ENCODE peak calls at places on chromosomes 12 and 14, in ten cellular contexts. M is nucleus accumbens; T is T-helper 2 cell; I is Caki2; R is tibial artery; Y is activated T-cell treated with anti-CD3 and anti-CD28 coated beads, Interleukin-2, amount 50 U/mL, for 72 hours; D is stimulated activated CD4-positive, alpha-beta T cell treated with anti-CD3 and anti-CD28 coated beads, Interleukin-4, amount 100 ng/mL, for 48 hours; G is adipocyte; Z is neural progenitor cell; A is Calu3. L is an unnamed sample.

GRCh38 chr12:99418379-99418778 is 229.2 kb upstream of the GARIN6 start:
- DNase-seq in D (no peak), R (no peak), T (no peak), M (no peak), Y (no peak), G (no peak), I (no peak), A (no peak), Z (no peak), L (no peak)

GRCh38 chr14:75861161-75861621 is 120.6 kb downstream of the TGFB3 start:
- DNase-seq in I (peak; percentile 0), A (no peak), G (peak; percentile 73), T (no peak), M (no peak), Y (no peak), R (no peak), Z (no peak), D (no peak), L (no peak)

GRCh38 chr12:116691205-116691604 is 46.7 kb downstream of the SPRING1 start:
- DNase-seq in D (no peak), I (no peak), M (no peak), R (no peak), Y (no peak), Z (no peak), A (no peak), T (no peak), G (no peak), L (no peak)

GRCh38 chr14:50668008-50668851 is at the start of gene SAV1:
- DNase-seq in R (peak; percentile 82), I (peak; percentile 81), M (peak; percentile 73), A (peak; percentile 85), Z (peak; percentile 94), Y (peak; percentile 67), D (peak; percentile 39), T (peak; percentile 27), G (peak; percentile 94), L (peak; percentile 57)

GRCh38 chr12:40158592-40159111 is 52.8 kb upstream of the SLC2A13 start:
- DNase-seq in M (no peak), I (no peak), T (no peak), G (peak; percentile 63), R (peak; percentile 33), A (no peak), D (no peak), Y (no peak), Z (no peak), L (no peak)

GRCh38 chr14:100144996-100145646 is 14.3 kb downstream of the DEGS2 start:
- DNase-seq in Z (no peak), M (no peak), Y (no peak), T (no peak), R (no peak), G (no peak), A (peak; percentile 56), D (no peak), I (no peak), L (no peak)

GRCh38 chr12:116411977-116412376 is 134.5 kb upstream of the MED13L start:
- DNase-seq in T (no peak), A (no peak), I (no peak), Y (no peak), R (no peak), M (no peak), Z (no peak), D (no peak), G (no peak), L (no peak)

GRCh38 chr12:44029194-44029593 is 193.3 kb downstream of the TMEM117 start:
- DNase-seq in Y (no peak), M (no peak), Z (no peak), I (no peak), R (no peak), G (no peak), T (no peak), A (no peak), D (no peak), L (no peak)

GRCh38 chr12:3602488-3602887 is 111.5 kb downstream of the PRMT8 start:
- DNase-seq in I (no peak), M (no peak), Y (no peak), A (no peak), R (no peak), G (no peak), Z (no peak), T (no peak), D (no peak), L (no peak)

GRCh38 chr14:104350463-104351185 is 212.2 kb downstream of the KIF26A start:
- DNase-seq in R (peak; percentile 3), Y (no peak), A (no peak), G (peak; percentile 1), I (no peak), Z (no peak), M (peak; percentile 78), T (no peak), D (no peak), L (no peak)

GRCh38 chr12:64028541-64028940 is 184.0 kb downstream of the SRGAP1 start:
- DNase-seq in M (no peak), Y (no peak), T (no peak), Z (no peak), I (no peak), A (no peak), R (no peak), D (no peak), G (no peak), L (no peak)

GRCh38 chr14:85516239-85517112 is 13.5 kb upstream of the FLRT2 start:
- DNase-seq in M (no peak), Y (no peak), G (peak; percentile 94), I (no peak), Z (no peak), R (no peak), T (no peak), D (no peak), A (no peak), L (no peak)

GRCh38 chr14:44803239-44803905 is 158.4 kb downstream of the KLHL28 start:
- DNase-seq in I (peak; percentile 35), G (peak; percentile 71), A (no peak), Z (peak; percentile 61), T (no peak), Y (no peak), R (no peak), D (no peak), M (no peak), L (peak; percentile 29)

GRCh38 chr12:54411398-54412241 is 7.4 kb downstream of the ITGA5 start:
- DNase-seq in I (peak; percentile 96), A (no peak), Y (peak; percentile 56), Z (no peak), G (peak; percentile 94), T (peak; percentile 35), D (peak; percentile 51), M (no peak), R (peak; percentile 93), L (no peak)

GRCh38 chr14:91924871-91925726 is 22.4 kb downstream of the FBLN5 start:
- DNase-seq in I (no peak), Z (no peak), R (no peak), M (no peak), T (no peak), D (no peak), G (no peak), Y (no peak), A (no peak), L (no peak)